ENCODE peak calls at places on chromosomes 2 and 18, in eight cellular contexts. A is T-helper 9 cell, V is NCI-H2081, Z is A549, O is frontal cortex, P is cardiac fibroblast, S is RPMI8226, K is SK-N-DZ. E is an unnamed sample.
A peak's percentile ranks its signal among the peaks of the same experiment; 100 is the strongest.

GRCh38 chr2:218648473-218649100 is 10.8 kb downstream of the ZNF142 start:
- DNase-seq in A (peak; percentile 18), V (peak; percentile 56), Z (peak; percentile 71), O (peak; percentile 54), P (peak; percentile 78), S (peak; percentile 57), K (peak; percentile 50), E (peak; percentile 57)

GRCh38 chr18:10424576-10425314 is 29.7 kb upstream of the APCDD1 start:
- DNase-seq in A (no peak), V (no peak), Z (no peak), O (no peak), P (no peak), S (peak; percentile 44), K (no peak), E (no peak)

GRCh38 chr2:203344667-203345066 is 16.5 kb downstream of the ABI2 start:
- DNase-seq in A (no peak), V (no peak), Z (no peak), O (no peak), P (no peak), S (no peak), K (no peak), E (no peak)

GRCh38 chr2:230408244-230408842 is 7.7 kb upstream of the SP100 start:
- DNase-seq in A (no peak), V (no peak), Z (no peak), O (no peak), P (peak; percentile 90), S (no peak), K (no peak), E (peak; percentile 63)

GRCh38 chr2:200051621-200051945 is 96.2 kb downstream of the MAIP1 start:
- DNase-seq in A (no peak), V (no peak), Z (no peak), O (no peak), P (no peak), S (no peak), K (no peak), E (no peak)

GRCh38 chr18:48975817-48976649 is 25.3 kb upstream of the SMAD7 start:
- DNase-seq in A (peak; percentile 48), V (peak; percentile 56), Z (peak; percentile 71), O (peak; percentile 86), P (peak; percentile 49), S (peak; percentile 75), K (no peak), E (peak; percentile 95)

GRCh38 chr2:234469251-234469845 is 27.5 kb downstream of the ARL4C start:
- DNase-seq in A (no peak), V (no peak), Z (no peak), O (no peak), P (no peak), S (no peak), K (no peak), E (no peak)

GRCh38 chr2:237731663-237732062 is 66.9 kb upstream of the RBM44 start:
- DNase-seq in A (no peak), V (peak; percentile 57), Z (peak; percentile 79), O (no peak), P (peak; percentile 77), S (no peak), K (no peak), E (peak; percentile 78)

GRCh38 chr2:157052685-157053224 is 204.8 kb upstream of the GALNT5 start:
- DNase-seq in A (no peak), V (no peak), Z (peak; percentile 8), O (no peak), P (peak; percentile 89), S (no peak), K (no peak), E (peak; percentile 9)

GRCh38 chr2:156399950-156400703 is 36.1 kb upstream of the GPD2 start:
- DNase-seq in A (no peak), V (peak; percentile 87), Z (peak; percentile 81), O (peak; percentile 74), P (no peak), S (peak; percentile 71), K (peak; percentile 72), E (peak; percentile 72)

GRCh38 chr2:196173505-196173904 is 2.1 kb upstream of the STK17B start:
- DNase-seq in A (no peak), V (no peak), Z (no peak), O (no peak), P (no peak), S (no peak), K (no peak), E (no peak)

GRCh38 chr2:239457586-239458445 is 57.0 kb upstream of the HDAC4 start:
- DNase-seq in A (no peak), V (no peak), Z (no peak), O (no peak), P (no peak), S (no peak), K (no peak), E (no peak)

GRCh38 chr18:58180738-58181353 is 136.8 kb downstream of the NEDD4L start:
- DNase-seq in A (peak; percentile 41), V (peak; percentile 43), Z (peak; percentile 51), O (peak; percentile 63), P (peak; percentile 67), S (peak; percentile 62), K (peak; percentile 55), E (peak; percentile 7)

GRCh38 chr2:26558271-26559043 is 80.5 kb upstream of the OTOF start:
- DNase-seq in A (no peak), V (no peak), Z (no peak), O (no peak), P (no peak), S (no peak), K (no peak), E (no peak)

GRCh38 chr2:63023444-63023843 is 27.2 kb upstream of the OTX1 start:
- DNase-seq in A (no peak), V (peak; percentile 43), Z (peak; percentile 37), O (no peak), P (peak; percentile 69), S (no peak), K (peak; percentile 15), E (peak; percentile 26)

GRCh38 chr18:74514860-74515495 is 18.8 kb downstream of the CNDP2 start:
- DNase-seq in A (no peak), V (no peak), Z (no peak), O (no peak), P (no peak), S (no peak), K (no peak), E (no peak)

GRCh38 chr18:47754311-47755101 is 176.0 kb downstream of the SMAD2 start:
- DNase-seq in A (peak; percentile 55), V (peak; percentile 19), Z (peak; percentile 26), O (peak; percentile 37), P (peak; percentile 14), S (peak; percentile 73), K (peak; percentile 32), E (peak; percentile 59)

GRCh38 chr2:28750316-28751101 is 1.1 kb upstream of the PPP1CB start:
- DNase-seq in A (no peak), V (peak; percentile 36), Z (no peak), O (no peak), P (peak; percentile 58), S (peak; percentile 22), K (peak; percentile 30), E (no peak)

GRCh38 chr2:67851946-67852345 is 210.9 kb downstream of the C1D start:
- DNase-seq in A (no peak), V (no peak), Z (no peak), O (no peak), P (no peak), S (no peak), K (no peak), E (no peak)

E was measured in H54.